ENCODE peak calls at places on chromosomes 13 and 19, in nine cellular contexts. One of them, this sample, is unnamed.

GRCh38 chr19:43532571-43532961 is 422 bp upstream of the ZNF575 start:
- DNase-seq in activated T-cell treated with anti-CD3 and anti-CD28 coated beads, Interleukin-2, amount 50 U/mL, for 72 hours: peak
- DNase-seq in NCI-H187: no peak
- DNase-seq in kidney tubule cell: no peak
- DNase-seq in kidney epithelial cell: no peak
- DNase-seq in NCI-H1092: no peak
- DNase-seq in T-cell: no peak
- DNase-seq in WTC11: peak
- DNase-seq in iris pigment epithelial cell: no peak
- DNase-seq in this sample: peak

GRCh38 chr19:48061401-48062344 is 17.8 kb upstream of the CABP5 start:
- DNase-seq in WTC11: peak
- DNase-seq in T-cell: no peak
- DNase-seq in kidney tubule cell: no peak
- DNase-seq in NCI-H1092: no peak
- DNase-seq in activated T-cell treated with anti-CD3 and anti-CD28 coated beads, Interleukin-2, amount 50 U/mL, for 72 hours: no peak
- DNase-seq in kidney epithelial cell: no peak
- DNase-seq in NCI-H187: no peak
- DNase-seq in iris pigment epithelial cell: no peak
- DNase-seq in this sample: no peak

GRCh38 chr13:108176685-108177274 is 38.6 kb downstream of the LIG4 start:
- DNase-seq in activated T-cell treated with anti-CD3 and anti-CD28 coated beads, Interleukin-2, amount 50 U/mL, for 72 hours: peak
- DNase-seq in NCI-H187: no peak
- DNase-seq in kidney epithelial cell: no peak
- DNase-seq in kidney tubule cell: peak
- DNase-seq in T-cell: peak
- DNase-seq in iris pigment epithelial cell: peak
- DNase-seq in WTC11: peak
- DNase-seq in NCI-H1092: peak
- DNase-seq in this sample: no peak

GRCh38 chr13:61728468-61728867 is 312.8 kb upstream of the PCDH20 start:
- DNase-seq in activated T-cell treated with anti-CD3 and anti-CD28 coated beads, Interleukin-2, amount 50 U/mL, for 72 hours: no peak
- DNase-seq in kidney tubule cell: peak
- DNase-seq in iris pigment epithelial cell: no peak
- DNase-seq in kidney epithelial cell: no peak
- DNase-seq in NCI-H1092: peak
- DNase-seq in WTC11: no peak
- DNase-seq in NCI-H187: no peak
- DNase-seq in T-cell: no peak
- DNase-seq in this sample: no peak

GRCh38 chr13:44231786-44232516 is 141.7 kb upstream of the SERP2 start:
- DNase-seq in iris pigment epithelial cell: peak
- DNase-seq in NCI-H187: no peak
- DNase-seq in kidney tubule cell: peak
- DNase-seq in kidney epithelial cell: peak
- DNase-seq in WTC11: peak
- DNase-seq in NCI-H1092: no peak
- DNase-seq in T-cell: no peak
- DNase-seq in activated T-cell treated with anti-CD3 and anti-CD28 coated beads, Interleukin-2, amount 50 U/mL, for 72 hours: peak
- DNase-seq in this sample: peak

GRCh38 chr13:78409172-78409571 is 194.2 kb downstream of the POU4F1 start:
- DNase-seq in WTC11: no peak
- DNase-seq in T-cell: no peak
- DNase-seq in activated T-cell treated with anti-CD3 and anti-CD28 coated beads, Interleukin-2, amount 50 U/mL, for 72 hours: no peak
- DNase-seq in iris pigment epithelial cell: no peak
- DNase-seq in kidney tubule cell: no peak
- DNase-seq in kidney epithelial cell: no peak
- DNase-seq in NCI-H1092: no peak
- DNase-seq in NCI-H187: no peak
- DNase-seq in this sample: no peak

GRCh38 chr13:73913043-73913740 is 221.0 kb downstream of the KLF12 start:
- DNase-seq in activated T-cell treated with anti-CD3 and anti-CD28 coated beads, Interleukin-2, amount 50 U/mL, for 72 hours: no peak
- DNase-seq in WTC11: no peak
- DNase-seq in iris pigment epithelial cell: peak
- DNase-seq in T-cell: no peak
- DNase-seq in kidney epithelial cell: no peak
- DNase-seq in NCI-H1092: no peak
- DNase-seq in kidney tubule cell: peak
- DNase-seq in NCI-H187: no peak
- DNase-seq in this sample: no peak

GRCh38 chr19:19672816-19673215 is 4.2 kb downstream of the ZNF101 start:
- DNase-seq in iris pigment epithelial cell: no peak
- DNase-seq in NCI-H1092: no peak
- DNase-seq in WTC11: no peak
- DNase-seq in kidney epithelial cell: no peak
- DNase-seq in kidney tubule cell: peak
- DNase-seq in NCI-H187: no peak
- DNase-seq in activated T-cell treated with anti-CD3 and anti-CD28 coated beads, Interleukin-2, amount 50 U/mL, for 72 hours: no peak
- DNase-seq in T-cell: no peak
- DNase-seq in this sample: no peak

GRCh38 chr13:34347784-34348573 is 530.0 kb downstream of the RFC3 start:
- DNase-seq in activated T-cell treated with anti-CD3 and anti-CD28 coated beads, Interleukin-2, amount 50 U/mL, for 72 hours: no peak
- DNase-seq in kidney tubule cell: peak
- DNase-seq in WTC11: no peak
- DNase-seq in T-cell: no peak
- DNase-seq in kidney epithelial cell: peak
- DNase-seq in NCI-H1092: no peak
- DNase-seq in NCI-H187: no peak
- DNase-seq in iris pigment epithelial cell: no peak
- DNase-seq in this sample: peak

GRCh38 chr13:110405597-110406450 is 98.7 kb downstream of the COL4A2 start:
- DNase-seq in T-cell: no peak
- DNase-seq in WTC11: no peak
- DNase-seq in NCI-H187: no peak
- DNase-seq in NCI-H1092: no peak
- DNase-seq in activated T-cell treated with anti-CD3 and anti-CD28 coated beads, Interleukin-2, amount 50 U/mL, for 72 hours: no peak
- DNase-seq in kidney epithelial cell: no peak
- DNase-seq in kidney tubule cell: no peak
- DNase-seq in iris pigment epithelial cell: peak
- DNase-seq in this sample: no peak

GRCh38 chr19:32891609-32892008 is 22.0 kb upstream of the SLC7A9 start:
- DNase-seq in iris pigment epithelial cell: no peak
- DNase-seq in NCI-H1092: no peak
- DNase-seq in kidney tubule cell: no peak
- DNase-seq in NCI-H187: no peak
- DNase-seq in activated T-cell treated with anti-CD3 and anti-CD28 coated beads, Interleukin-2, amount 50 U/mL, for 72 hours: no peak
- DNase-seq in WTC11: no peak
- DNase-seq in kidney epithelial cell: no peak
- DNase-seq in T-cell: no peak
- DNase-seq in this sample: no peak

GRCh38 chr19:7980168-7980567 is 25.3 kb downstream of the ELAVL1 start:
- DNase-seq in NCI-H1092: no peak
- DNase-seq in kidney epithelial cell: no peak
- DNase-seq in iris pigment epithelial cell: no peak
- DNase-seq in WTC11: no peak
- DNase-seq in kidney tubule cell: no peak
- DNase-seq in activated T-cell treated with anti-CD3 and anti-CD28 coated beads, Interleukin-2, amount 50 U/mL, for 72 hours: no peak
- DNase-seq in NCI-H187: no peak
- DNase-seq in T-cell: no peak
- DNase-seq in this sample: no peak

GRCh38 chr13:78102121-78102677 is 183.6 kb upstream of the EDNRB start:
- DNase-seq in WTC11: no peak
- DNase-seq in kidney epithelial cell: no peak
- DNase-seq in activated T-cell treated with anti-CD3 and anti-CD28 coated beads, Interleukin-2, amount 50 U/mL, for 72 hours: no peak
- DNase-seq in T-cell: no peak
- DNase-seq in NCI-H1092: no peak
- DNase-seq in iris pigment epithelial cell: peak
- DNase-seq in NCI-H187: no peak
- DNase-seq in kidney tubule cell: peak
- DNase-seq in this sample: peak

GRCh38 chr19:15025237-15025636 is 24.0 kb upstream of the CASP14 start:
- DNase-seq in kidney tubule cell: no peak
- DNase-seq in kidney epithelial cell: no peak
- DNase-seq in T-cell: no peak
- DNase-seq in NCI-H1092: no peak
- DNase-seq in WTC11: peak
- DNase-seq in NCI-H187: no peak
- DNase-seq in activated T-cell treated with anti-CD3 and anti-CD28 coated beads, Interleukin-2, amount 50 U/mL, for 72 hours: no peak
- DNase-seq in iris pigment epithelial cell: no peak
- DNase-seq in this sample: no peak

GRCh38 chr13:36074659-36075058 is 56.5 kb downstream of the DCLK1 start:
- DNase-seq in kidney tubule cell: no peak
- DNase-seq in activated T-cell treated with anti-CD3 and anti-CD28 coated beads, Interleukin-2, amount 50 U/mL, for 72 hours: no peak
- DNase-seq in WTC11: no peak
- DNase-seq in NCI-H1092: peak
- DNase-seq in T-cell: no peak
- DNase-seq in NCI-H187: no peak
- DNase-seq in kidney epithelial cell: no peak
- DNase-seq in iris pigment epithelial cell: no peak
- DNase-seq in this sample: no peak

GRCh38 chr19:35216833-35217707 is 11.5 kb downstream of the FAM187B start:
- DNase-seq in NCI-H1092: no peak
- DNase-seq in activated T-cell treated with anti-CD3 and anti-CD28 coated beads, Interleukin-2, amount 50 U/mL, for 72 hours: peak
- DNase-seq in iris pigment epithelial cell: no peak
- DNase-seq in kidney tubule cell: peak
- DNase-seq in WTC11: peak
- DNase-seq in kidney epithelial cell: no peak
- DNase-seq in NCI-H187: no peak
- DNase-seq in T-cell: no peak
- DNase-seq in this sample: no peak

GRCh38 chr19:48539503-48540096 is 12.4 kb upstream of the SULT2B1 start:
- DNase-seq in kidney tubule cell: peak
- DNase-seq in kidney epithelial cell: no peak
- DNase-seq in activated T-cell treated with anti-CD3 and anti-CD28 coated beads, Interleukin-2, amount 50 U/mL, for 72 hours: no peak
- DNase-seq in T-cell: no peak
- DNase-seq in NCI-H187: peak
- DNase-seq in iris pigment epithelial cell: peak
- DNase-seq in NCI-H1092: peak
- DNase-seq in WTC11: no peak
- DNase-seq in this sample: no peak

GRCh38 chr13:84658881-84659661 is 776.8 kb upstream of the SLITRK1 start:
- DNase-seq in T-cell: no peak
- DNase-seq in WTC11: no peak
- DNase-seq in kidney epithelial cell: no peak
- DNase-seq in NCI-H1092: no peak
- DNase-seq in kidney tubule cell: peak
- DNase-seq in iris pigment epithelial cell: peak
- DNase-seq in activated T-cell treated with anti-CD3 and anti-CD28 coated beads, Interleukin-2, amount 50 U/mL, for 72 hours: no peak
- DNase-seq in NCI-H187: no peak
- DNase-seq in this sample: no peak

GRCh38 chr13:36601186-36601585 is 72.6 kb upstream of the SERTM1 start:
- DNase-seq in T-cell: no peak
- DNase-seq in NCI-H1092: no peak
- DNase-seq in kidney tubule cell: no peak
- DNase-seq in NCI-H187: no peak
- DNase-seq in WTC11: no peak
- DNase-seq in iris pigment epithelial cell: no peak
- DNase-seq in kidney epithelial cell: no peak
- DNase-seq in activated T-cell treated with anti-CD3 and anti-CD28 coated beads, Interleukin-2, amount 50 U/mL, for 72 hours: no peak
- DNase-seq in this sample: no peak

GRCh38 chr13:109332501-109333499 is 453.6 kb downstream of the IRS2 start:
- DNase-seq in iris pigment epithelial cell: no peak
- DNase-seq in activated T-cell treated with anti-CD3 and anti-CD28 coated beads, Interleukin-2, amount 50 U/mL, for 72 hours: no peak
- DNase-seq in kidney epithelial cell: no peak
- DNase-seq in NCI-H187: no peak
- DNase-seq in WTC11: peak
- DNase-seq in NCI-H1092: no peak
- DNase-seq in T-cell: no peak
- DNase-seq in kidney tubule cell: no peak
- DNase-seq in this sample: no peak

GRCh38 chr19:40502647-40503046 is 35.8 kb downstream of the SPTBN4 start:
- DNase-seq in NCI-H187: no peak
- DNase-seq in iris pigment epithelial cell: no peak
- DNase-seq in kidney tubule cell: no peak
- DNase-seq in WTC11: peak
- DNase-seq in T-cell: no peak
- DNase-seq in NCI-H1092: no peak
- DNase-seq in kidney epithelial cell: no peak
- DNase-seq in activated T-cell treated with anti-CD3 and anti-CD28 coated beads, Interleukin-2, amount 50 U/mL, for 72 hours: no peak
- DNase-seq in this sample: no peak

GRCh38 chr19:862529-863304 is 3.3 kb downstream of the CFD start:
- DNase-seq in NCI-H1092: no peak
- DNase-seq in WTC11: peak
- DNase-seq in kidney epithelial cell: no peak
- DNase-seq in T-cell: peak
- DNase-seq in iris pigment epithelial cell: peak
- DNase-seq in NCI-H187: peak
- DNase-seq in kidney tubule cell: peak
- DNase-seq in activated T-cell treated with anti-CD3 and anti-CD28 coated beads, Interleukin-2, amount 50 U/mL, for 72 hours: peak
- DNase-seq in this sample: peak

GRCh38 chr19:30070970-30071632 is 129.1 kb downstream of the URI1 start:
- DNase-seq in NCI-H1092: peak
- DNase-seq in kidney tubule cell: no peak
- DNase-seq in activated T-cell treated with anti-CD3 and anti-CD28 coated beads, Interleukin-2, amount 50 U/mL, for 72 hours: no peak
- DNase-seq in NCI-H187: no peak
- DNase-seq in T-cell: peak
- DNase-seq in WTC11: no peak
- DNase-seq in kidney epithelial cell: no peak
- DNase-seq in iris pigment epithelial cell: no peak
- DNase-seq in this sample: no peak

GRCh38 chr19:897442-898039 is 4.3 kb downstream of the RNU6-9 start:
- DNase-seq in activated T-cell treated with anti-CD3 and anti-CD28 coated beads, Interleukin-2, amount 50 U/mL, for 72 hours: no peak
- DNase-seq in iris pigment epithelial cell: no peak
- DNase-seq in kidney epithelial cell: no peak
- DNase-seq in T-cell: no peak
- DNase-seq in NCI-H1092: no peak
- DNase-seq in WTC11: peak
- DNase-seq in NCI-H187: no peak
- DNase-seq in kidney tubule cell: no peak
- DNase-seq in this sample: no peak

GRCh38 chr13:53784331-53784730 is 755.7 kb downstream of the OLFM4 start:
- DNase-seq in NCI-H187: no peak
- DNase-seq in iris pigment epithelial cell: no peak
- DNase-seq in NCI-H1092: no peak
- DNase-seq in kidney tubule cell: no peak
- DNase-seq in kidney epithelial cell: no peak
- DNase-seq in T-cell: no peak
- DNase-seq in activated T-cell treated with anti-CD3 and anti-CD28 coated beads, Interleukin-2, amount 50 U/mL, for 72 hours: no peak
- DNase-seq in WTC11: no peak
- DNase-seq in this sample: no peak

GRCh38 chr13:40189426-40189825 is 477.0 kb downstream of the FOXO1 start:
- DNase-seq in activated T-cell treated with anti-CD3 and anti-CD28 coated beads, Interleukin-2, amount 50 U/mL, for 72 hours: peak
- DNase-seq in kidney tubule cell: no peak
- DNase-seq in T-cell: no peak
- DNase-seq in NCI-H187: no peak
- DNase-seq in kidney epithelial cell: no peak
- DNase-seq in NCI-H1092: no peak
- DNase-seq in WTC11: no peak
- DNase-seq in iris pigment epithelial cell: no peak
- DNase-seq in this sample: no peak

GRCh38 chr19:3338541-3339181 is 27.7 kb upstream of the NFIC start:
- DNase-seq in NCI-H1092: no peak
- DNase-seq in activated T-cell treated with anti-CD3 and anti-CD28 coated beads, Interleukin-2, amount 50 U/mL, for 72 hours: peak
- DNase-seq in NCI-H187: no peak
- DNase-seq in kidney tubule cell: no peak
- DNase-seq in WTC11: no peak
- DNase-seq in iris pigment epithelial cell: no peak
- DNase-seq in kidney epithelial cell: no peak
- DNase-seq in T-cell: peak
- DNase-seq in this sample: no peak

GRCh38 chr19:4144666-4145261 is 8.7 kb upstream of the CREB3L3 start:
- DNase-seq in kidney tubule cell: peak
- DNase-seq in NCI-H1092: no peak
- DNase-seq in activated T-cell treated with anti-CD3 and anti-CD28 coated beads, Interleukin-2, amount 50 U/mL, for 72 hours: no peak
- DNase-seq in WTC11: no peak
- DNase-seq in T-cell: no peak
- DNase-seq in kidney epithelial cell: no peak
- DNase-seq in NCI-H187: no peak
- DNase-seq in iris pigment epithelial cell: no peak
- DNase-seq in this sample: no peak

GRCh38 chr13:68944272-68944671 is 1163.4 kb upstream of the ATXN8OS start:
- DNase-seq in kidney epithelial cell: no peak
- DNase-seq in kidney tubule cell: no peak
- DNase-seq in activated T-cell treated with anti-CD3 and anti-CD28 coated beads, Interleukin-2, amount 50 U/mL, for 72 hours: no peak
- DNase-seq in WTC11: no peak
- DNase-seq in NCI-H1092: no peak
- DNase-seq in iris pigment epithelial cell: no peak
- DNase-seq in NCI-H187: no peak
- DNase-seq in T-cell: no peak
- DNase-seq in this sample: no peak

GRCh38 chr19:6935069-6935468 is 47.7 kb downstream of the ADGRE1 start:
- DNase-seq in activated T-cell treated with anti-CD3 and anti-CD28 coated beads, Interleukin-2, amount 50 U/mL, for 72 hours: no peak
- DNase-seq in WTC11: no peak
- DNase-seq in NCI-H187: no peak
- DNase-seq in NCI-H1092: no peak
- DNase-seq in kidney epithelial cell: no peak
- DNase-seq in iris pigment epithelial cell: no peak
- DNase-seq in T-cell: no peak
- DNase-seq in kidney tubule cell: no peak
- DNase-seq in this sample: no peak